ENCODE peak calls at places on chromosomes 2 and 18, in six cellular contexts. One of them, this sample, is unnamed.

GRCh38 chr18:68861365-68861764 is 63.5 kb downstream of the CCDC102B start:
- DNase-seq in heart right ventricle: no peak
- DNase-seq in RWPE2: no peak
- DNase-seq in epithelial cell of esophagus: no peak
- DNase-seq in fibroblast of lung: no peak
- DNase-seq in breast epithelium: no peak
- DNase-seq in this sample: no peak

GRCh38 chr18:45197526-45197970 is 417.7 kb upstream of the SLC14A2 start:
- DNase-seq in breast epithelium: no peak
- DNase-seq in epithelial cell of esophagus: peak
- DNase-seq in fibroblast of lung: peak
- DNase-seq in heart right ventricle: no peak
- DNase-seq in RWPE2: no peak
- DNase-seq in this sample: no peak

GRCh38 chr2:136131961-136132839 is 14.3 kb upstream of the CXCR4 start:
- DNase-seq in RWPE2: no peak
- DNase-seq in breast epithelium: no peak
- DNase-seq in epithelial cell of esophagus: no peak
- DNase-seq in heart right ventricle: no peak
- DNase-seq in fibroblast of lung: no peak
- DNase-seq in this sample: peak

GRCh38 chr2:96091711-96092579 is 24.4 kb downstream of the ADRA2B start:
- DNase-seq in epithelial cell of esophagus: peak
- DNase-seq in heart right ventricle: no peak
- DNase-seq in fibroblast of lung: no peak
- DNase-seq in RWPE2: no peak
- DNase-seq in breast epithelium: peak
- DNase-seq in this sample: no peak

GRCh38 chr2:158011055-158011771 is 90.5 kb upstream of the UPP2 start:
- DNase-seq in RWPE2: no peak
- DNase-seq in heart right ventricle: no peak
- DNase-seq in breast epithelium: no peak
- DNase-seq in epithelial cell of esophagus: peak
- DNase-seq in fibroblast of lung: peak
- DNase-seq in this sample: no peak

GRCh38 chr2:36404312-36404711 is 48.7 kb downstream of the CRIM1 start:
- DNase-seq in breast epithelium: no peak
- DNase-seq in RWPE2: no peak
- DNase-seq in heart right ventricle: no peak
- DNase-seq in fibroblast of lung: peak
- DNase-seq in epithelial cell of esophagus: peak
- DNase-seq in this sample: no peak

GRCh38 chr2:128374001-128374710 is 55.5 kb upstream of the HS6ST1 start:
- DNase-seq in RWPE2: peak
- DNase-seq in breast epithelium: peak
- DNase-seq in epithelial cell of esophagus: peak
- DNase-seq in heart right ventricle: no peak
- DNase-seq in fibroblast of lung: peak
- DNase-seq in this sample: no peak

GRCh38 chr2:240021488-240022104 is 3.5 kb downstream of the NDUFA10 start:
- DNase-seq in fibroblast of lung: peak
- DNase-seq in RWPE2: no peak
- DNase-seq in heart right ventricle: peak
- DNase-seq in breast epithelium: no peak
- DNase-seq in epithelial cell of esophagus: peak
- DNase-seq in this sample: peak

GRCh38 chr2:235996419-235996818 is 171.8 kb downstream of the GBX2 start:
- DNase-seq in breast epithelium: no peak
- DNase-seq in heart right ventricle: peak
- DNase-seq in epithelial cell of esophagus: no peak
- DNase-seq in RWPE2: no peak
- DNase-seq in fibroblast of lung: no peak
- DNase-seq in this sample: no peak

GRCh38 chr2:203238329-203238710 is 498 bp upstream of the CYP20A1 start:
- DNase-seq in epithelial cell of esophagus: no peak
- DNase-seq in breast epithelium: no peak
- DNase-seq in RWPE2: no peak
- DNase-seq in fibroblast of lung: no peak
- DNase-seq in heart right ventricle: no peak
- DNase-seq in this sample: no peak

GRCh38 chr2:73701968-73702665 is 35.0 kb downstream of the TPRKB start:
- DNase-seq in epithelial cell of esophagus: no peak
- DNase-seq in breast epithelium: no peak
- DNase-seq in heart right ventricle: no peak
- DNase-seq in RWPE2: no peak
- DNase-seq in fibroblast of lung: no peak
- DNase-seq in this sample: no peak

GRCh38 chr2:182713611-182714010 is 2.4 kb upstream of the DNAJC10 start:
- DNase-seq in epithelial cell of esophagus: no peak
- DNase-seq in breast epithelium: no peak
- DNase-seq in heart right ventricle: no peak
- DNase-seq in fibroblast of lung: no peak
- DNase-seq in RWPE2: no peak
- DNase-seq in this sample: no peak

GRCh38 chr18:44048846-44049245 is 631.8 kb upstream of the SETBP1 start:
- DNase-seq in RWPE2: no peak
- DNase-seq in heart right ventricle: no peak
- DNase-seq in breast epithelium: no peak
- DNase-seq in epithelial cell of esophagus: no peak
- DNase-seq in fibroblast of lung: no peak
- DNase-seq in this sample: no peak

GRCh38 chr2:197034292-197034691 is 107.8 kb upstream of the PGAP1 start:
- DNase-seq in RWPE2: no peak
- DNase-seq in epithelial cell of esophagus: no peak
- DNase-seq in breast epithelium: no peak
- DNase-seq in heart right ventricle: no peak
- DNase-seq in fibroblast of lung: no peak
- DNase-seq in this sample: no peak

GRCh38 chr2:231187736-231188505 is 10.5 kb upstream of the ARMC9 start:
- DNase-seq in heart right ventricle: peak
- DNase-seq in breast epithelium: no peak
- DNase-seq in RWPE2: no peak
- DNase-seq in epithelial cell of esophagus: no peak
- DNase-seq in fibroblast of lung: peak
- DNase-seq in this sample: no peak

GRCh38 chr2:70806620-70807019 is 13.8 kb downstream of the CLEC4F start:
- DNase-seq in breast epithelium: no peak
- DNase-seq in RWPE2: no peak
- DNase-seq in heart right ventricle: no peak
- DNase-seq in epithelial cell of esophagus: no peak
- DNase-seq in fibroblast of lung: no peak
- DNase-seq in this sample: no peak

GRCh38 chr18:37389684-37390368 is 175.8 kb downstream of the CELF4 start:
- DNase-seq in RWPE2: no peak
- DNase-seq in fibroblast of lung: no peak
- DNase-seq in breast epithelium: no peak
- DNase-seq in heart right ventricle: no peak
- DNase-seq in epithelial cell of esophagus: no peak
- DNase-seq in this sample: no peak

GRCh38 chr2:36800381-36800780 is 103.9 kb downstream of the VIT start:
- DNase-seq in fibroblast of lung: no peak
- DNase-seq in epithelial cell of esophagus: no peak
- DNase-seq in heart right ventricle: no peak
- DNase-seq in breast epithelium: no peak
- DNase-seq in RWPE2: no peak
- DNase-seq in this sample: no peak

GRCh38 chr2:120552800-120553471 is 182.7 kb upstream of the GLI2 start:
- DNase-seq in fibroblast of lung: peak
- DNase-seq in breast epithelium: peak
- DNase-seq in epithelial cell of esophagus: peak
- DNase-seq in RWPE2: peak
- DNase-seq in heart right ventricle: peak
- DNase-seq in this sample: no peak

GRCh38 chr2:18432999-18433398 is 127.5 kb downstream of the RDH14 start:
- DNase-seq in breast epithelium: no peak
- DNase-seq in RWPE2: no peak
- DNase-seq in epithelial cell of esophagus: no peak
- DNase-seq in heart right ventricle: no peak
- DNase-seq in fibroblast of lung: peak
- DNase-seq in this sample: no peak

GRCh38 chr18:23487738-23488625 is 15.3 kb upstream of the RMC1 start:
- DNase-seq in epithelial cell of esophagus: peak
- DNase-seq in RWPE2: no peak
- DNase-seq in breast epithelium: no peak
- DNase-seq in heart right ventricle: no peak
- DNase-seq in fibroblast of lung: peak
- DNase-seq in this sample: peak

GRCh38 chr2:227653419-227653818 is 13.2 kb upstream of the SCYGR5 start:
- DNase-seq in heart right ventricle: no peak
- DNase-seq in RWPE2: no peak
- DNase-seq in breast epithelium: no peak
- DNase-seq in epithelial cell of esophagus: peak
- DNase-seq in fibroblast of lung: peak
- DNase-seq in this sample: no peak

GRCh38 chr18:36295880-36296301 is 1.6 kb upstream of the FHOD3 start:
- DNase-seq in epithelial cell of esophagus: no peak
- DNase-seq in breast epithelium: no peak
- DNase-seq in RWPE2: no peak
- DNase-seq in fibroblast of lung: no peak
- DNase-seq in heart right ventricle: no peak
- DNase-seq in this sample: no peak

GRCh38 chr2:46142546-46143329 is 154.5 kb upstream of the EPAS1 start:
- DNase-seq in breast epithelium: no peak
- DNase-seq in fibroblast of lung: no peak
- DNase-seq in epithelial cell of esophagus: peak
- DNase-seq in heart right ventricle: no peak
- DNase-seq in RWPE2: no peak
- DNase-seq in this sample: no peak

GRCh38 chr2:159591221-159591620 is 25.1 kb downstream of the BAZ2B start:
- DNase-seq in breast epithelium: no peak
- DNase-seq in heart right ventricle: no peak
- DNase-seq in fibroblast of lung: no peak
- DNase-seq in epithelial cell of esophagus: no peak
- DNase-seq in RWPE2: no peak
- DNase-seq in this sample: no peak

DNA sequence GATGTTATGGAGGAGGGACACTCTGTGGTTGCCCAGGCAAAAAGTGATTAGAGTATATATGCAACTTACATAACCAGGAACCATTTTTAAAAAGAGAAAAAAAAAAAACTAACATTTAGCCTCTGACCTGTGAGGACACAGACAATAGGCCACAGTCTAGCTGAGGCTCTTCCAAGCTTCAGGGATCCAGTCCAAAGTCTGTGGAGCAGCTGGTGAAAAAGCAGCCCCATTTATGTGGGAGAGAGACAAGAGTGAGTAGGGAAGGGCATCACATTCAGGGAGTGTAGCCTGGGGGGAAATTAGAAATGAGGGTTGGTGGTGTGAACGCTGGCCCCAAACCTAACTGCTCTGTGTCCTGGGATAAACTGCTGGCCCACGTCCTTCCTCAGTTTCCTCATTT is 122.8 kb downstream of the MYO5B start:
- DNase-seq in heart right ventricle: no peak
- DNase-seq in epithelial cell of esophagus: no peak
- DNase-seq in RWPE2: no peak
- DNase-seq in breast epithelium: no peak
- DNase-seq in fibroblast of lung: no peak
- DNase-seq in this sample: no peak
- TF ChIP-seq CTCF in heart right ventricle: no peak
- TF ChIP-seq CTCF in epithelial cell of esophagus: no peak
- TF ChIP-seq CTCF in RWPE2: no peak
- TF ChIP-seq CTCF in breast epithelium: no peak
- TF ChIP-seq CTCF in fibroblast of lung: no peak
- TF ChIP-seq CTCF in this sample: no peak

GRCh38 chr2:57199663-57200062 is 846.9 kb upstream of the VRK2 start:
- DNase-seq in epithelial cell of esophagus: no peak
- DNase-seq in breast epithelium: no peak
- DNase-seq in RWPE2: no peak
- DNase-seq in fibroblast of lung: no peak
- DNase-seq in heart right ventricle: no peak
- DNase-seq in this sample: no peak

GRCh38 chr2:57207191-57207590 is 839.4 kb upstream of the VRK2 start:
- DNase-seq in epithelial cell of esophagus: peak
- DNase-seq in heart right ventricle: no peak
- DNase-seq in RWPE2: no peak
- DNase-seq in breast epithelium: no peak
- DNase-seq in fibroblast of lung: no peak
- DNase-seq in this sample: no peak

GRCh38 chr2:57205241-57205640 is 841.4 kb upstream of the VRK2 start:
- DNase-seq in RWPE2: no peak
- DNase-seq in breast epithelium: no peak
- DNase-seq in heart right ventricle: no peak
- DNase-seq in epithelial cell of esophagus: no peak
- DNase-seq in fibroblast of lung: no peak
- DNase-seq in this sample: no peak

GRCh38 chr2:57209799-57210198 is 836.8 kb upstream of the VRK2 start:
- DNase-seq in heart right ventricle: no peak
- DNase-seq in breast epithelium: no peak
- DNase-seq in fibroblast of lung: no peak
- DNase-seq in RWPE2: no peak
- DNase-seq in epithelial cell of esophagus: no peak
- DNase-seq in this sample: no peak

GRCh38 chr2:57204364-57204763 is 842.2 kb upstream of the VRK2 start:
- DNase-seq in fibroblast of lung: no peak
- DNase-seq in heart right ventricle: no peak
- DNase-seq in breast epithelium: no peak
- DNase-seq in RWPE2: no peak
- DNase-seq in epithelial cell of esophagus: no peak
- DNase-seq in this sample: no peak
- TF ChIP-seq CTCF in fibroblast of lung: no peak
- TF ChIP-seq CTCF in heart right ventricle: no peak
- TF ChIP-seq CTCF in breast epithelium: no peak
- TF ChIP-seq CTCF in RWPE2: no peak
- TF ChIP-seq CTCF in epithelial cell of esophagus: no peak
- TF ChIP-seq CTCF in this sample: no peak

GRCh38 chr2:219731173-219731572 is 103.7 kb downstream of the SLC4A3 start:
- DNase-seq in epithelial cell of esophagus: peak
- DNase-seq in breast epithelium: no peak
- DNase-seq in fibroblast of lung: no peak
- DNase-seq in heart right ventricle: no peak
- DNase-seq in RWPE2: no peak
- DNase-seq in this sample: no peak
- TF ChIP-seq CTCF in epithelial cell of esophagus: no peak
- TF ChIP-seq CTCF in breast epithelium: no peak
- TF ChIP-seq CTCF in fibroblast of lung: no peak
- TF ChIP-seq CTCF in heart right ventricle: no peak
- TF ChIP-seq CTCF in RWPE2: no peak
- TF ChIP-seq CTCF in this sample: no peak

DNA sequence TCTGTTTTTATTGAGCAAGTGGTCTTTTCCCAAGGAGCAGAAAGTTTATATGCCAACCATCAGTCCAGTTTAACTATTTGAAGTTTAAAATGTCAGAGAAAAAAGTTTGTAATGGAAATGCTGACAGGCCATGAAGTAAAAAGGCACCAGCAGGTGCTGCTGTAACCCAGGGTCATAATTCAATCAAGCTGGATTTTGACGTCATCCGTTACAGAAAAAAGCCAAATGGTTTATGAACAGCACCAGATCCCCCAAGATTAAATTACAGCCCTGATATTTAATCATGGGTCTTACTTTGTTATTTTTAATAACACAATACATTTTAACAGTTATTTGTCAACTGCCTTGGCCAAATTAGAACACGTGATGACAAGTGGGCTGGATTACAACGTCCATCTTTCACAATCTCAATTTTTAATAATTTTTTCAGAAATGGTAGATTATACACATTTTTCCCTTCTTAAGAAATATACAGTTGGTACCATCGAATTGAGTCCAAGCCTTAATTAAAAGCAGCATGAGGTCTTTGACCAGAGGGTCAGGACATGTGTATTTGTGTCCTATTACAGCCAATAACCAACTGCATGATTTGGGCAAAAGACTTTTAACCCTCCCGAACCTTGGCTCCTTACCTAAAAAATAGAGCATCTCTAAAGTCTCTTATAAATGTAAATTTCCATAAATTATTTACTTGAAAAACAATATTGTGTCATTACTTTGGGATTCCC is 10.0 kb downstream of the TCF4 start:
- DNase-seq in fibroblast of lung: no peak
- DNase-seq in epithelial cell of esophagus: no peak
- DNase-seq in heart right ventricle: no peak
- DNase-seq in breast epithelium: no peak
- DNase-seq in RWPE2: no peak
- DNase-seq in this sample: no peak
- TF ChIP-seq CTCF in fibroblast of lung: no peak
- TF ChIP-seq CTCF in epithelial cell of esophagus: peak
- TF ChIP-seq CTCF in heart right ventricle: peak
- TF ChIP-seq CTCF in breast epithelium: no peak
- TF ChIP-seq CTCF in RWPE2: peak
- TF ChIP-seq CTCF in this sample: no peak